ENCODE peak calls at places on chromosome 3, in eight cellular contexts. P is neural progenitor cell, O is aorta, J is mammary epithelial cell, R is hepatocyte, N is tibial nerve, C is body of pancreas, S is psoas muscle. L is an unnamed sample.

GRCh38 chr3:7166460-7166859 is 305.5 kb downstream of the GRM7 start:
- DNase-seq in P (no peak), O (no peak), J (no peak), R (no peak), N (no peak), C (no peak), S (no peak), L (peak; percentile 31)

GRCh38 chr3:155704771-155705559 is 39.9 kb downstream of the PLCH1 start:
- DNase-seq in P (peak; percentile 46), O (no peak), J (peak; percentile 80), R (no peak), N (no peak), C (peak; percentile 34), S (no peak), L (no peak)

GRCh38 chr3:76096836-76097587 is 311.7 kb upstream of the ZNF717 start:
- DNase-seq in P (no peak), O (no peak), J (no peak), R (no peak), N (no peak), C (no peak), S (no peak), L (no peak)

GRCh38 chr3:143337387-143337786 is 217.8 kb downstream of the CHST2 start:
- DNase-seq in P (no peak), O (no peak), J (no peak), R (no peak), N (no peak), C (no peak), S (no peak), L (no peak)

GRCh38 chr3:59880717-59881116 is 830.9 kb upstream of the CFAP20DC start:
- DNase-seq in P (no peak), O (no peak), J (no peak), R (no peak), N (no peak), C (no peak), S (no peak), L (no peak)

GRCh38 chr3:175590745-175591144 is 731.6 kb downstream of the NAALADL2 start:
- DNase-seq in P (no peak), O (no peak), J (no peak), R (no peak), N (no peak), C (no peak), S (no peak), L (no peak)

GRCh38 chr3:17469520-17469919 is 272.9 kb downstream of the TBC1D5 start:
- DNase-seq in P (no peak), O (no peak), J (no peak), R (no peak), N (no peak), C (no peak), S (no peak), L (no peak)

GRCh38 chr3:31973837-31974236 is 7.2 kb downstream of the OSBPL10 start:
- DNase-seq in P (no peak), O (no peak), J (no peak), R (no peak), N (no peak), C (no peak), S (no peak), L (no peak)

DNA sequence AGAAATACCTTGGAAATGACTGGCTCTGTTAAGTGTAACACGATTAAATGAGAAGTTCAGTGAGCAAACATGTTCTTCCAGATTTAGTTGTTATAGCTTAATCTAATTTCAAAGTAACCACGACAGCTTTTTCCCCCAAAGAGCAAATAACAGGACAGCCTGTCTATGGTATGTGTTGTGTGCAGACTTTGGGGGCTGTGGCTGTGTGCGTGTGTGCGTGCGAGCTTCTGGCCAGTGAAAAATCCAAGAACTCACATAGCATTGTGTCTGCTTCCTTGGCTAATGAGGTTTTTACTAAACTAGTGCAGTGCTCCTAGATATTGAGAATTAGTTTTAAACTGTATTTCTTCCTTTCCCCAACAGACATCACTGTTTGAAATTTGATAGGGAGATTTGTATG is 167.1 kb downstream of the CACNA1D start:
- DNase-seq in P (no peak), O (no peak), J (no peak), R (no peak), N (no peak), C (no peak), S (no peak), L (no peak)
- H3K9me3 ChIP-seq in P (no peaks in the 10 kb centered on the region), O (peaks cover 9% of the 10 kb centered on the region), J (peaks cover 17% of the 10 kb centered on the region), R (no peaks in the 10 kb centered on the region), N (no peaks in the 10 kb centered on the region), C (no peaks in the 10 kb centered on the region), S (no peaks in the 10 kb centered on the region), L (peaks cover 6% of the 10 kb centered on the region)

GRCh38 chr3:5013021-5013906 is 34.0 kb downstream of the BHLHE40 start:
- DNase-seq in P (no peak), O (no peak), J (peak; percentile 89), R (peak; percentile 71), N (no peak), C (no peak), S (no peak), L (no peak)

GRCh38 chr3:5012398-5012797 is 33.2 kb downstream of the BHLHE40 start:
- DNase-seq in P (no peak), O (no peak), J (no peak), R (no peak), N (no peak), C (no peak), S (no peak), L (no peak)

GRCh38 chr3:5014431-5014830 is 35.2 kb downstream of the BHLHE40 start:
- DNase-seq in P (peak; percentile 79), O (no peak), J (no peak), R (peak; percentile 29), N (no peak), C (no peak), S (no peak), L (no peak)

GRCh38 chr3:5016218-5017161 is 37.3 kb downstream of the BHLHE40 start:
- DNase-seq in P (no peak), O (peak; percentile 61), J (peak; percentile 67), R (peak; percentile 82), N (no peak), C (peak; percentile 76), S (no peak), L (peak; percentile 80)

GRCh38 chr3:5015056-5015455 is 35.8 kb downstream of the BHLHE40 start:
- DNase-seq in P (no peak), O (no peak), J (no peak), R (no peak), N (no peak), C (no peak), S (no peak), L (no peak)
- H3K4me3 ChIP-seq in P (no peak overlapping the region), O (no peak overlapping the region), J (no peak overlapping the region), R (no peak overlapping the region), N (no peak overlapping the region), C (no peak overlapping the region), S (no peak overlapping the region), L (no peak overlapping the region)

GRCh38 chr3:138559134-138559533 is 34.9 kb downstream of the CEP70 start:
- DNase-seq in P (no peak), O (no peak), J (no peak), R (no peak), N (no peak), C (no peak), S (no peak), L (no peak)
- H3K9me3 ChIP-seq in P (peaks cover 4% of the 10 kb centered on the region), O (peaks cover 1% of the 10 kb centered on the region), J (no peaks in the 10 kb centered on the region), R (no peaks in the 10 kb centered on the region), N (no peaks in the 10 kb centered on the region), C (no peaks in the 10 kb centered on the region), S (peaks cover 4% of the 10 kb centered on the region), L (no peaks in the 10 kb centered on the region)

GRCh38 chr3:30611613-30612421 is 5.4 kb downstream of the TGFBR2 start:
- DNase-seq in P (no peak), O (no peak), J (peak; percentile 74), R (no peak), N (no peak), C (no peak), S (no peak), L (no peak)
- H3K4me3 ChIP-seq in P (no peak overlapping the region), O (no peak overlapping the region), J (peak overlapping the region; percentile 97), R (no peak overlapping the region), N (no peak overlapping the region), C (no peak overlapping the region), S (peak overlapping the region; percentile 15), L (peak overlapping the region; percentile 97)

GRCh38 chr3:114858329-114858728 is 288.8 kb downstream of the ZBTB20 start:
- DNase-seq in P (no peak), O (no peak), J (no peak), R (no peak), N (no peak), C (no peak), S (no peak), L (no peak)
- H3K9me3 ChIP-seq in P (no peaks in the 10 kb centered on the region), O (no peaks in the 10 kb centered on the region), J (no peaks in the 10 kb centered on the region), R (no peaks in the 10 kb centered on the region), N (no peaks in the 10 kb centered on the region), C (no peaks in the 10 kb centered on the region), S (no peaks in the 10 kb centered on the region), L (no peaks in the 10 kb centered on the region)

DNA sequence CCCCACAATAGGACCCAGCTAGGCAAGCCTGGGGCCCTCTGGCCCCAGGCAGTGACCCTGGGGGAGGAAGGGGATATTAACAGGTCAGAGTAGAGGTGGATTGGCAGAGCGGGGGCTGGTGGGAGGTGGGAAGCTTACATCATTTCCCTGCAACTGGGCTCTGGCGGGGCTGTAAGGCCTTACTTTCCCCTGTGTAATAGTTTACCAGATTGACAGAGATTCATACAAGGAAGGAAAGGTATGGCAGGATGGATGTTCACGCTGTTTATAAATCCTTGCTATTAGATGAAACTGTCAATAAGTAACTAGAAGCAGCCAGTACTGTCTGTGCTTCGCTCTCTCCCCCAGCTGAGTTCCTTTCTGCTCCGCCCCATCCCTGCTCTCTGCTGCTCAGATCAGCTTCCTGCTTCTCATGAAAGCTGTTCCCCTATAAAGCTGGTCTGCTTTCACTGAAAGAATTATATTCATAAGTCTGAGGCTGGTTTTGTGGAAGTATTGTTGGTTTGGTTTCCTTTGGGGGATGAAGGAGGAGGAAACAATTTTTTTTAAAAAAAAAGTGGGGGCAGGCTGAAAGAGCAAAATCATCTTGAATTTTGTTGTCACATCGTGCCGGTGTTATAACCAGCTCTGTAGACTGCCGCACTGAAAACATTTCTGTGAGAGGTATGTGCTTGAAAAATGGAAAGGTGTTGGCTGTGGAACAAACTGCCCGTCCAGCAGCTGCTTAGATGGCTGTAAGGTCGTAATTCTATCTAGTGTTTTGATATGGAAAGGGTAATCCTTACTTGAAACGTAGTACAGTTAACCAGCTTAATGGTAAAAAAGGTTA is 76.4 kb downstream of the BBX start:
- DNase-seq in P (peak; percentile 44), O (peak; percentile 65), J (peak; percentile 55), R (peak; percentile 74), N (peak; percentile 28), C (peak; percentile 32), S (peak; percentile 56), L (peak; percentile 56)
- H3K4me3 ChIP-seq in P (peak overlapping the region; percentile 37), O (peak overlapping the region; percentile 25), J (peak overlapping the region; percentile 65), R (peak overlapping the region; percentile 2), N (peak overlapping the region; percentile 15), C (no peak overlapping the region), S (peak overlapping the region; percentile 58), L (peak overlapping the region; percentile 50)

GRCh38 chr3:147864754-147865354 is 455.7 kb downstream of the ZIC1 start:
- DNase-seq in P (peak; percentile 13), O (no peak), J (no peak), R (no peak), N (no peak), C (no peak), S (no peak), L (no peak)
- H3K9me3 ChIP-seq in P (peaks cover 18% of the 10 kb centered on the region), O (peaks cover 4% of the 10 kb centered on the region), J (no peaks in the 10 kb centered on the region), R (no peaks in the 10 kb centered on the region), N (no peaks in the 10 kb centered on the region), C (no peaks in the 10 kb centered on the region), S (no peaks in the 10 kb centered on the region), L (no peaks in the 10 kb centered on the region)

L was measured in heart left ventricle.